ENCODE peak calls at places on chromosome 3, in five cellular contexts. V, H, S, W and U are unnamed samples.

GRCh38 chr3:4980229-4981159 is 1.3 kb downstream of the BHLHE40 start:
- DNase-seq in W (peak; percentile 69), S (peak; percentile 89), V (peak; percentile 76), H (peak; percentile 94), U (peak; percentile 95)

GRCh38 chr3:119695480-119695879 is 7.3 kb upstream of the CFAP91 start:
- DNase-seq in S (no peak), V (no peak), H (no peak), W (no peak), U (no peak)

GRCh38 chr3:65436580-65436979 is 602.1 kb downstream of the MAGI1 start:
- DNase-seq in S (no peak), H (no peak), V (peak; percentile 28), W (no peak), U (peak; percentile 22)

GRCh38 chr3:3302964-3303363 is 123.5 kb upstream of the CRBN start:
- DNase-seq in W (no peak), H (no peak), S (no peak), V (no peak), U (no peak)

GRCh38 chr3:126365351-126366274 is 8.4 kb upstream of the KLF15 start:
- DNase-seq in V (no peak), W (no peak), S (no peak), H (no peak), U (no peak)

GRCh38 chr3:175932586-175932985 is 1073.5 kb downstream of the NAALADL2 start:
- DNase-seq in W (no peak), S (no peak), V (no peak), H (peak; percentile 45), U (no peak)

GRCh38 chr3:127744875-127745274 is 72.1 kb downstream of the ABTB1 start:
- DNase-seq in W (no peak), S (no peak), V (no peak), H (no peak), U (no peak)

GRCh38 chr3:129599607-129600006 is 6.9 kb downstream of the PLXND1 start:
- DNase-seq in W (no peak), S (no peak), V (no peak), H (peak; percentile 87), U (peak; percentile 86)

GRCh38 chr3:150107429-150108175 is 136.9 kb upstream of the PFN2 start:
- DNase-seq in V (no peak), H (no peak), W (no peak), S (no peak), U (peak; percentile 34)